ENCODE peak calls at places on chromosome 14, in eight cellular contexts. M, H, E, Q, U, G, Z and W are unnamed samples.

GRCh38 chr14:41604793-41605534 is 1.7 kb upstream of the LRFN5 start:
- DNase-seq in M (no peak), H (peak), E (no peak), Q (peak), U (peak), G (peak), Z (no peak), W (peak)

GRCh38 chr14:38145142-38145541 is 62.6 kb upstream of the SSTR1 start:
- DNase-seq in M (no peak), H (no peak), E (no peak), Q (no peak), U (no peak), G (no peak), Z (no peak), W (no peak)

GRCh38 chr14:75711134-75711795 is 50.2 kb downstream of the TTLL5 start:
- DNase-seq in M (no peak), H (peak), E (peak), Q (peak), U (peak), G (peak), Z (no peak), W (peak)

GRCh38 chr14:105857816-105858675 is 331.7 kb downstream of the TMEM121 start:
- DNase-seq in M (no peak), H (no peak), E (no peak), Q (no peak), U (no peak), G (no peak), Z (peak), W (no peak)

GRCh38 chr14:76320486-76320885 is 55.5 kb upstream of the ESRRB start:
- DNase-seq in M (no peak), H (no peak), E (no peak), Q (no peak), U (no peak), G (no peak), Z (no peak), W (no peak)

GRCh38 chr14:77322951-77323350 is 2.1 kb downstream of the GSTZ1 start:
- DNase-seq in M (no peak), H (no peak), E (no peak), Q (no peak), U (no peak), G (no peak), Z (no peak), W (no peak)

GRCh38 chr14:100237735-100238418 is 1.1 kb upstream of the YY1 start:
- DNase-seq in M (no peak), H (peak), E (peak), Q (peak), U (peak), G (peak), Z (peak), W (peak)

GRCh38 chr14:67618617-67619063 is 1.1 kb upstream of the ARG2 start:
- DNase-seq in M (no peak), H (peak), E (peak), Q (no peak), U (peak), G (peak), Z (no peak), W (peak)

GRCh38 chr14:103294091-103294490 is 39.9 kb upstream of the EIF5 start:
- DNase-seq in M (no peak), H (no peak), E (no peak), Q (no peak), U (no peak), G (no peak), Z (no peak), W (no peak)

GRCh38 chr14:52446355-52446754 is 106.0 kb downstream of the TXNDC16 start:
- DNase-seq in M (no peak), H (no peak), E (no peak), Q (no peak), U (no peak), G (no peak), Z (no peak), W (no peak)

GRCh38 chr14:91021115-91021514 is 39.3 kb downstream of the RPS6KA5 start:
- DNase-seq in M (no peak), H (no peak), E (no peak), Q (no peak), U (no peak), G (no peak), Z (no peak), W (no peak)

GRCh38 chr14:70080081-70080480 is 108.7 kb downstream of the SLC8A3 start:
- DNase-seq in M (no peak), H (no peak), E (no peak), Q (no peak), U (no peak), G (no peak), Z (no peak), W (no peak)